ENCODE peak calls at places on chromosomes 5 and 9, in ten cellular contexts. S, H, W, G, Z, V, L, D, X and K are unnamed samples.
A peak's percentile ranks its signal among the peaks of the same experiment; 100 is the strongest.

GRCh38 chr9:136084191-136084944 is 10.7 kb downstream of the NACC2 start:
- DNase-seq in W (no peak), G (no peak), H (no peak), S (no peak), Z (no peak), D (no peak), X (no peak), L (no peak), V (no peak), K (no peak)

GRCh38 chr5:159620853-159621540 is 290.7 kb upstream of the IL12B start:
- DNase-seq in H (no peak), L (peak; percentile 77), G (no peak), S (no peak), D (no peak), W (no peak), X (no peak), V (no peak), Z (no peak), K (no peak)

GRCh38 chr5:149550608-149551226 is 522 bp downstream of the CSNK1A1 start:
- DNase-seq in Z (no peak), G (no peak), D (no peak), L (peak; percentile 53), X (no peak), S (peak; percentile 8), W (no peak), V (peak; percentile 63), H (peak; percentile 48), K (no peak)

GRCh38 chr9:127976498-127976897 is 4.3 kb downstream of the EEIG1 start:
- DNase-seq in G (peak; percentile 83), L (no peak), V (no peak), W (no peak), H (no peak), S (peak; percentile 49), X (no peak), D (peak; percentile 83), Z (peak; percentile 24), K (no peak)

GRCh38 chr5:131357739-131358561 is 94.1 kb downstream of the CDC42SE2 start:
- DNase-seq in X (no peak), L (peak; percentile 78), G (no peak), S (no peak), W (no peak), D (no peak), H (no peak), Z (no peak), V (peak; percentile 52), K (no peak)

GRCh38 chr9:121842612-121842978 is 191.2 kb downstream of the DAB2IP start:
- DNase-seq in D (no peak), V (no peak), X (no peak), H (peak; percentile 76), W (no peak), L (no peak), S (no peak), Z (no peak), G (no peak), K (no peak)

GRCh38 chr5:153672347-153673090 is 182.0 kb downstream of the GRIA1 start:
- DNase-seq in W (no peak), S (no peak), L (no peak), D (no peak), X (no peak), G (no peak), H (peak; percentile 29), V (no peak), Z (no peak), K (no peak)

GRCh38 chr9:97132865-97133264 is 93.9 kb upstream of the CTSV start:
- DNase-seq in D (no peak), L (no peak), H (no peak), Z (no peak), W (no peak), V (no peak), S (no peak), G (no peak), X (no peak), K (no peak)

GRCh38 chr5:150599917-150600511 is 40.4 kb upstream of the SYNPO start:
- DNase-seq in D (no peak), W (no peak), H (peak; percentile 55), L (no peak), V (no peak), Z (no peak), G (peak; percentile 50), S (peak; percentile 77), X (no peak), K (peak; percentile 91)

GRCh38 chr5:124546643-124547042 is 199.8 kb downstream of the ZNF608 start:
- DNase-seq in W (no peak), V (no peak), D (no peak), L (peak; percentile 0), H (peak; percentile 42), X (no peak), Z (no peak), G (no peak), S (no peak), K (peak; percentile 8)